ENCODE peak calls at places on chromosomes 11 and 22, in ten cellular contexts. W is GM19239; A is AG04449; D is cardiac fibroblast; E is activated T-cell treated with anti-CD3 and anti-CD28 coated beads for 1 hour; H is heart left ventricle; C is HFFc6; F is NCI-H510A treated with DMSO at 0.1 percent for 48 hours; I is CD8-positive, alpha-beta T cell; K is colonic mucosa. X is an unnamed sample.

GRCh38 chr22:36344106-36344827 is 43.5 kb downstream of the MYH9 start:
- DNase-seq in W (no peak), A (no peak), D (no peak), E (no peak), H (no peak), C (no peak), F (no peak), I (no peak), K (no peak), X (no peak)

GRCh38 chr11:46294365-46295309 is 17.2 kb downstream of the CREB3L1 start:
- DNase-seq in W (no peak), A (peak; percentile 95), D (peak; percentile 81), E (no peak), H (no peak), C (peak; percentile 97), F (no peak), I (no peak), K (no peak), X (peak; percentile 46)

GRCh38 chr11:71223081-71223405 is 29.3 kb downstream of the SHANK2 start:
- DNase-seq in W (no peak), A (no peak), D (no peak), E (no peak), H (no peak), C (no peak), F (no peak), I (no peak), K (no peak), X (no peak)

GRCh38 chr11:46560300-46561025 is 33.4 kb downstream of the AMBRA1 start:
- DNase-seq in W (peak; percentile 43), A (no peak), D (peak; percentile 43), E (no peak), H (no peak), C (no peak), F (no peak), I (peak; percentile 21), K (peak; percentile 53), X (no peak)

GRCh38 chr22:30327864-30328345 is 1.2 kb upstream of the TBC1D10A start:
- DNase-seq in W (no peak), A (no peak), D (no peak), E (no peak), H (no peak), C (no peak), F (peak; percentile 8), I (no peak), K (peak; percentile 62), X (peak; percentile 10)

GRCh38 chr11:29963068-29963467 is 53.8 kb downstream of the KCNA4 start:
- DNase-seq in W (no peak), A (no peak), D (no peak), E (no peak), H (no peak), C (no peak), F (no peak), I (no peak), K (no peak), X (no peak)

GRCh38 chr11:3137486-3138177 is 27.5 kb downstream of the OSBPL5 start:
- DNase-seq in W (no peak), A (no peak), D (no peak), E (no peak), H (peak; percentile 24), C (no peak), F (no peak), I (no peak), K (no peak), X (no peak)

GRCh38 chr11:24233041-24233440 is 263.8 kb upstream of the LUZP2 start:
- DNase-seq in W (no peak), A (no peak), D (no peak), E (no peak), H (no peak), C (no peak), F (no peak), I (no peak), K (no peak), X (no peak)

GRCh38 chr11:87325490-87325872 is 287.7 kb downstream of the TMEM135 start:
- DNase-seq in W (no peak), A (no peak), D (no peak), E (no peak), H (no peak), C (no peak), F (no peak), I (no peak), K (no peak), X (no peak)